ENCODE peak calls at places on chromosomes 13 and 19, in four cellular contexts. L is tibial artery, D is HCT116, O is ovary. V is an unnamed sample.
A peak's percentile ranks its signal among the peaks of the same experiment; 100 is the strongest.

GRCh38 chr19:49409441-49410029 is 13.7 kb downstream of the PTH2 start:
- DNase-seq in D (no peak), L (no peak), O (no peak), V (no peak)

GRCh38 chr19:8355631-8356402 is 8.1 kb upstream of the ANGPTL4 start:
- DNase-seq in O (no peak), D (peak; percentile 70), L (peak; percentile 63), V (no peak)

GRCh38 chr13:26075498-26075897 is 23.7 kb upstream of the SHISA2 start:
- DNase-seq in L (no peak), O (no peak), D (no peak), V (no peak)

GRCh38 chr13:50766043-50766442 is 77.4 kb downstream of the DLEU7 start:
- DNase-seq in D (no peak), L (no peak), O (no peak), V (no peak)

GRCh38 chr19:46721269-46722003 is 4.5 kb upstream of the PRKD2 start:
- DNase-seq in D (no peak), L (no peak), O (no peak), V (no peak)

GRCh38 chr19:5697890-5698634 is 8.0 kb downstream of the RPL36 start:
- DNase-seq in O (no peak), L (no peak), D (no peak), V (no peak)

GRCh38 chr19:4877753-4878490 is 10.5 kb upstream of the PLIN3 start:
- DNase-seq in D (no peak), O (no peak), L (peak; percentile 42), V (no peak)

GRCh38 chr19:23887642-23888041 is 27.0 kb upstream of the ZNF726 start:
- DNase-seq in O (no peak), L (no peak), D (no peak), V (no peak)

GRCh38 chr13:30735025-30735967 is at the start of gene ALOX5AP:
- DNase-seq in L (no peak), O (no peak), D (no peak), V (no peak)

GRCh38 chr13:46748300-46748699 is 48.7 kb downstream of the ESD start:
- DNase-seq in L (no peak), O (no peak), D (no peak), V (no peak)

GRCh38 chr19:1884291-1884718 is 991 bp downstream of the ABHD17A start:
- DNase-seq in L (no peak), O (no peak), D (no peak), V (no peak)

GRCh38 chr19:43572172-43572588 is 3.1 kb downstream of the XRCC1 start:
- DNase-seq in D (no peak), L (no peak), O (no peak), V (no peak)

GRCh38 chr13:95676100-95676774 is 702 bp upstream of the DNAJC3 start:
- DNase-seq in L (no peak), D (peak; percentile 22), O (no peak), V (no peak)

GRCh38 chr13:38693641-38694040 is 6.8 kb downstream of the FREM2 start:
- DNase-seq in L (no peak), O (no peak), D (no peak), V (no peak)

GRCh38 chr13:27054760-27055159 is 116.9 kb downstream of the USP12 start:
- DNase-seq in D (no peak), O (no peak), L (no peak), V (no peak)

GRCh38 chr19:55702131-55702627 is 27.2 kb downstream of the EPN1 start:
- DNase-seq in O (peak; percentile 66), D (no peak), L (no peak), V (no peak)

GRCh38 chr19:49544154-49544553 is 16.4 kb downstream of the RCN3 start:
- DNase-seq in L (no peak), D (no peak), O (no peak), V (no peak)

GRCh38 chr19:7535993-7536685 is 622 bp downstream of the PNPLA6 start:
- DNase-seq in O (no peak), L (no peak), D (no peak), V (no peak)

GRCh38 chr19:31598730-31599238 is 249.5 kb upstream of the TSHZ3 start:
- DNase-seq in O (no peak), L (no peak), D (no peak), V (no peak)

GRCh38 chr19:31600731-31601295 is 251.6 kb upstream of the TSHZ3 start:
- DNase-seq in D (no peak), L (no peak), O (no peak), V (no peak)

GRCh38 chr19:31595521-31595920 is 246.3 kb upstream of the TSHZ3 start:
- DNase-seq in L (no peak), D (no peak), O (no peak), V (no peak)

GRCh38 chr19:31597616-31598015 is 248.4 kb upstream of the TSHZ3 start:
- DNase-seq in D (no peak), L (no peak), O (no peak), V (no peak)

GRCh38 chr19:31596751-31597150 is 247.5 kb upstream of the TSHZ3 start:
- DNase-seq in D (no peak), O (no peak), L (no peak), V (no peak)
- H3K4me3 ChIP-seq in D (no peak overlapping the region), O (no peak overlapping the region), L (no peak overlapping the region), V (no peak overlapping the region)

DNA sequence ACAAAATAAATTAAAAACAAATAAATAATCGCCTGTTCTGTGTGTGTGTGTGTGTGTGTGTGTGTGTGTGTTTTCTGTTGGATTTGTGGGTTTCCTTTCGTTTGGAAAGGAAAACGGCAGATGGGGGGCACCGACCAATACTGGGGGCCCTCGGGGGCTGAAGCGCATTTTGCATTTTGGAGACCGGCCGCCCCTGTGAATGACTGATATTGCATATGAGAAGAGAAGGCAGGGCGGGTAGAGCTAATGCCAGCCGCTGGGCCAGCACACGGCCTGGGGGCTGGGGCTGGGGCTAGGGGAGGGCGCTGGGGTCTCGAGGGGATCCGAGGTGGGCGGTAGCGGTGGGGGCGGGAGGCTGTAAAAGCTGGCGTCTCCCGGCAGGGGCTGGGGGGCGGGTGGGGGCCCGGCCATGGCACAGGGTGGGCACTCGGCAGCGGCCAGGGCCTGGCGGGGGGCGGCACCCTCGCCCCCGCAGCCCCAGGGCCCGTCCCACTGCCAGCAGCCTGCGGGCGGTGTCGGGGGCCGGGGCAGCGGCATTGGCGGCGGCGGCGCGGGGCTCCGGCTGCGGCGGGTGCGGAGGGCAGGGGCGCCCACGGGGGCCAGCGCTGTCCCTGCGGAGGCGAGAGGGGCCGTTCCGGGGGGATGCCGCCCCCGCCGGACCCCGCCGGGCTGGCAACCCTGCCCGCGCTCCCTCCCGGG is 11.2 kb downstream of the ANO8 start:
- DNase-seq in L (no peak), D (no peak), O (no peak), V (no peak)
- H3K27ac ChIP-seq in L (peak overlapping the region; percentile 49), D (no peak overlapping the region), O (no peak overlapping the region), V (no peak overlapping the region)

GRCh38 chr13:114143806-114144605 is 11.6 kb upstream of the RASA3 start:
- DNase-seq in D (peak; percentile 63), O (peak; percentile 27), L (no peak), V (no peak)
- TF ChIP-seq CTCF in D (no peak), O (no peak), L (no peak), V (peak; percentile 35)

DNA sequence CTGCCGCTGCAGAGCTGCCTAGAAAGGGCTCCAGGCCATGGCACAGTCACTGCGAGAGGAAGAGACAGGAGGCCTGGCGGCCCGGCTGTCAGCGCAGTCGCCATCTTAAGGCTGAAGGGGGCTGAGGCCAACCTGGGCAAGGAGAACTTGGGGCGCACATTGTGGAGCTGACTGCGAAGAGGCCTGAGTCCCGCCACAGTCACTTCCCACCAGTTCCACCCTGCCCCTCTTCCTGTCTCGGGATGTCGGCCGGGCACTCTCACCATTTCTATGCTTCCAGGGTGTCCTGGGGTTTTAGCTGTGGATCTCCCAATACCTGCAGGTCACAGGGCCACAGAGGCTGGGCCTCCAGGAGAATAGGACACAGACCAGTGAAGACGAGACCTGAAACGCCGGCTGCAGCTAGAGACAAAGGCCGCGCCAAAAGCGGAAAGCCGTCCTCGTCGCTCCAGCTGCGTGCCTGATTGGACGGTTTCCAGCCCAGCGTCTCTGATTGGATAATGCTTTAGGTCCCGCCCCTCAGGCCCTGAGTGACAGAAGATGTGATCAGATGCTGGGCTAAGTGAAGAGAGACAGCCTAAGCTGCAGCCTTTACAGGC is 71.1 kb downstream of the ZNF486 start:
- DNase-seq in O (peak; percentile 90), D (no peak), L (peak; percentile 86), V (peak; percentile 68)
- H3K4me3 ChIP-seq in O (peak overlapping the region; percentile 65), D (no peak overlapping the region), L (peak overlapping the region; percentile 56), V (peak overlapping the region; percentile 82)

GRCh38 chr13:73521970-73522549 is 463.3 kb downstream of the KLF5 start:
- DNase-seq in L (no peak), D (no peak), O (no peak), V (no peak)
- H3K27ac ChIP-seq in L (no peak overlapping the region), D (no peak overlapping the region), O (no peak overlapping the region), V (no peak overlapping the region)

GRCh38 chr19:16527971-16528521 is 14.2 kb downstream of the CHERP start:
- DNase-seq in O (no peak), L (no peak), D (no peak), V (no peak)
- TF ChIP-seq CTCF in O (no peak), L (no peak), D (no peak), V (peak; percentile 26)